ENCODE peak calls at places on chromosome 18, in nine cellular contexts. G, A, E, P, Y, N, C, H and M are unnamed samples.
A peak's percentile ranks its signal among the peaks of the same experiment; 100 is the strongest.

GRCh38 chr18:49359732-49360444 is 100.6 kb downstream of the DYM start:
- DNase-seq in G (no peak), E (no peak), H (no peak), P (no peak), N (no peak), Y (peak; percentile 89), C (no peak), A (no peak), M (no peak)

GRCh38 chr18:73848656-73849055 is 299.0 kb downstream of the FBXO15 start:
- DNase-seq in P (no peak), G (no peak), A (no peak), Y (peak; percentile 71), C (no peak), N (no peak), E (no peak), H (peak; percentile 31), M (no peak)

GRCh38 chr18:76275913-76276312 is 219.1 kb downstream of the ZNF516 start:
- DNase-seq in H (no peak), G (no peak), C (no peak), P (no peak), N (no peak), A (no peak), Y (no peak), E (no peak), M (no peak)

GRCh38 chr18:44541781-44542180 is 138.9 kb upstream of the SETBP1 start:
- DNase-seq in N (no peak), C (no peak), H (no peak), G (no peak), E (no peak), P (no peak), Y (no peak), A (no peak), M (no peak)

GRCh38 chr18:28831908-28832307 is 655.0 kb upstream of the CDH2 start:
- DNase-seq in C (no peak), G (no peak), P (no peak), A (no peak), N (no peak), E (no peak), Y (no peak), H (no peak), M (no peak)

GRCh38 chr18:35278969-35279368 is 11.1 kb downstream of the ZSCAN30 start:
- DNase-seq in N (no peak), E (no peak), P (no peak), H (no peak), A (no peak), Y (no peak), G (no peak), C (no peak), M (no peak)

GRCh38 chr18:24763765-24764548 is 303.5 kb downstream of the HRH4 start:
- DNase-seq in E (peak; percentile 25), Y (peak; percentile 95), N (no peak), H (no peak), C (no peak), A (peak; percentile 45), G (no peak), P (no peak), M (no peak)

GRCh38 chr18:10076502-10077030 is 162.8 kb downstream of the VAPA start:
- DNase-seq in A (no peak), G (no peak), H (no peak), Y (no peak), C (no peak), E (no peak), N (no peak), P (no peak), M (no peak)

DNA sequence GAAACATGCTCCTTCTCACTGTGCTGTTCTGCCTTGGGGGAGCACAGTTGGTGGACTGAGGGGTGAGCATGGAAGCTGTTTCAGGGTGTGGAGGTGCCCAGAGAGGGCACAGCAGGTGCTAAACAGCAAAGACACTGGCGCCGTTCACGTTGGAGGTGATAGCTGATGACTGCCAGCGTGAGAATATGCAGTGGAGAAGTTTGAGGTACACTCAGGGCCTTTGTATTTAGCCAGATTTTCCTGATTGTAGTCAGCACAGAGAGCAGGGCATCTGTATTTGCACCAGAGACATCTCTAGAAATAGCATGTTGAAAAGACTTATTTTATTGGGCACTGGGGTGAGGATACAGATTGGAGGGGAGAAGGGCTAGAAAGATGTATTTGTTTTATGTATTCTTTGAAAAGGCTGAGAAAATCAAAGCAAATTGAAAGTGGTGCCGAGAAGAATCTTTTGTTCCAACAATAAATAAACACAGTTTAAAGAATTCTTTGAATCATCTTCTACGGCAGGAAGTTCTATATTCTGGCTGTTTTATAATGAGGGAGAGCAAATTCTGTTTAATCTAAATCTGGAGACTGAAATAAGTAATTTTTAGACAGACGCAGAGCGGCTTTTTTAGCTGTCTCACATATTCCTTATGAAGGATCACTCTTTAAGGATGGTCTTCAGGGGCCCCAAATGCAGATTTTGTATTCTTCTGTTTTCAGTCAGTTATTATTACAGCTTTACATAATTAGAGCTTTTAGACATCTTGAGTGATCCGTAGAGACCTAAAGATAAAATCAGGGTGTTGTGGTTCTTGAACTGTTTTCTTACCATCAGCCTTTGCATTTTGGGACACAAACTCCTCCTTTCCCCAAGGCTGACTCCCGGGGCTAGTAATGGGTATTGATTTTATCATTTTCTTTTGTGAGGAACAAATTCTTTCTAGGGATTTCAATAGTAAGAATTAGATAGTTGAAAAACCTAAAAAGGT is 7.1 kb downstream of the ZNF532 start:
- DNase-seq in Y (no peak), G (no peak), P (no peak), C (no peak), N (no peak), E (no peak), A (no peak), H (no peak), M (no peak)
- H3K36me3 ChIP-seq in Y (peaks cover 29% of the 10 kb centered on the region), G (no peaks in the 10 kb centered on the region), P (peaks cover 33% of the 10 kb centered on the region), C (no peaks in the 10 kb centered on the region), N (no peaks in the 10 kb centered on the region), E (peaks cover 75% of the 10 kb centered on the region), A (peaks cover 50% of the 10 kb centered on the region), H (no peaks in the 10 kb centered on the region), M (peaks cover 12% of the 10 kb centered on the region)

GRCh38 chr18:671405-671804 is 14.0 kb downstream of the TYMS start:
- DNase-seq in P (no peak), C (no peak), H (no peak), N (no peak), A (no peak), E (no peak), G (no peak), Y (no peak), M (no peak)

GRCh38 chr18:676069-676468 is 18.6 kb downstream of the TYMS start:
- DNase-seq in N (no peak), Y (no peak), C (no peak), G (no peak), A (peak; percentile 24), H (no peak), P (no peak), E (no peak), M (no peak)

GRCh38 chr18:675307-675706 is 17.9 kb downstream of the TYMS start:
- DNase-seq in N (no peak), E (no peak), C (no peak), G (no peak), P (no peak), H (no peak), Y (no peak), A (no peak), M (no peak)

GRCh38 chr18:673317-673716 is 15.9 kb downstream of the TYMS start:
- DNase-seq in A (no peak), G (no peak), H (no peak), Y (no peak), P (no peak), E (no peak), C (no peak), N (no peak), M (no peak)

GRCh38 chr18:673769-674168 is 16.3 kb downstream of the TYMS start:
- DNase-seq in Y (no peak), P (no peak), G (no peak), E (no peak), H (no peak), C (no peak), A (no peak), N (no peak), M (no peak)
- H3K36me3 ChIP-seq in Y (peaks cover 22% of the 10 kb centered on the region), P (peaks cover 25% of the 10 kb centered on the region), G (no peaks in the 10 kb centered on the region), E (peaks cover 80% of the 10 kb centered on the region), H (peaks cover 22% of the 10 kb centered on the region), C (peaks cover 4% of the 10 kb centered on the region), A (peaks cover 69% of the 10 kb centered on the region), N (peaks cover 100% of the 10 kb centered on the region), M (peaks cover 36% of the 10 kb centered on the region)

GRCh38 chr18:658947-659533 is 1.6 kb downstream of the TYMS start:
- DNase-seq in A (no peak), E (no peak), Y (no peak), N (no peak), P (no peak), H (no peak), G (no peak), C (no peak), M (no peak)

GRCh38 chr18:662197-662596 is 4.7 kb downstream of the TYMS start:
- DNase-seq in Y (no peak), E (no peak), N (peak; percentile 43), H (no peak), G (no peak), P (no peak), C (no peak), A (no peak), M (no peak)

GRCh38 chr18:657311-657997 is at the start of gene TYMS:
- DNase-seq in Y (peak; percentile 64), N (peak; percentile 88), E (peak; percentile 24), A (peak; percentile 21), P (peak; percentile 62), G (no peak), C (peak; percentile 89), H (peak; percentile 27), M (no peak)

GRCh38 chr18:657998-658946 is 819 bp downstream of the TYMS start:
- DNase-seq in P (peak; percentile 82), C (peak; percentile 94), Y (peak; percentile 94), N (peak; percentile 91), A (peak; percentile 82), E (peak; percentile 77), H (peak; percentile 86), G (no peak), M (peak; percentile 82)

GRCh38 chr18:659597-659996 is 2.1 kb downstream of the TYMS start:
- DNase-seq in A (no peak), E (no peak), C (no peak), Y (no peak), G (no peak), P (no peak), N (no peak), H (no peak), M (no peak)
- H3K36me3 ChIP-seq in A (no peaks in the 10 kb centered on the region), E (no peaks in the 10 kb centered on the region), C (peaks cover 11% of the 10 kb centered on the region), Y (no peaks in the 10 kb centered on the region), G (no peaks in the 10 kb centered on the region), P (peaks cover 26% of the 10 kb centered on the region), N (peaks cover 36% of the 10 kb centered on the region), H (no peaks in the 10 kb centered on the region), M (no peaks in the 10 kb centered on the region)

GRCh38 chr18:62577748-62578147 is 54.9 kb downstream of the ZCCHC2 start:
- DNase-seq in A (no peak), P (no peak), G (no peak), C (no peak), N (no peak), Y (no peak), H (no peak), E (no peak), M (no peak)

GRCh38 chr18:62576858-62577512 is 54.2 kb downstream of the ZCCHC2 start:
- DNase-seq in H (no peak), Y (no peak), A (no peak), N (no peak), P (no peak), E (no peak), C (no peak), G (no peak), M (no peak)

GRCh38 chr18:62578980-62579511 is 56.2 kb downstream of the ZCCHC2 start:
- DNase-seq in N (no peak), C (no peak), A (no peak), P (no peak), E (no peak), Y (no peak), G (no peak), H (peak; percentile 69), M (no peak)

GRCh38 chr18:62574776-62575175 is 52.0 kb downstream of the ZCCHC2 start:
- DNase-seq in N (no peak), A (no peak), G (no peak), C (no peak), Y (no peak), P (no peak), H (no peak), E (no peak), M (no peak)

GRCh38 chr18:62576277-62576676 is 53.5 kb downstream of the ZCCHC2 start:
- DNase-seq in Y (no peak), N (no peak), C (no peak), P (no peak), H (no peak), E (no peak), A (no peak), G (no peak), M (no peak)
- H3K36me3 ChIP-seq in Y (peaks cover 9% of the 10 kb centered on the region), N (peaks cover 42% of the 10 kb centered on the region), C (no peaks in the 10 kb centered on the region), P (peaks cover 9% of the 10 kb centered on the region), H (peaks cover 20% of the 10 kb centered on the region), E (peaks cover 84% of the 10 kb centered on the region), A (peaks cover 70% of the 10 kb centered on the region), G (peaks cover 9% of the 10 kb centered on the region), M (peaks cover 31% of the 10 kb centered on the region)